ENCODE peak calls at places on chromosome 1, in nine cellular contexts. W, Z, S, K, F, B, G, O and E are unnamed samples.

GRCh38 chr1:203152158-203153034 is 23.2 kb downstream of the MYBPH start:
- DNase-seq in W (no peak), Z (no peak), S (no peak), K (no peak), F (no peak), B (peak; percentile 93), G (no peak), O (peak; percentile 93), E (no peak)

GRCh38 chr1:222529916-222530315 is 18.0 kb downstream of the HHIPL2 start:
- DNase-seq in W (no peak), Z (no peak), S (no peak), K (no peak), F (no peak), B (no peak), G (no peak), O (no peak), E (no peak)

GRCh38 chr1:26360051-26360806 is 6.3 kb upstream of the CRYBG2 start:
- DNase-seq in W (peak; percentile 34), Z (no peak), S (peak; percentile 35), K (no peak), F (peak; percentile 39), B (no peak), G (peak; percentile 43), O (no peak), E (no peak)

GRCh38 chr1:205802060-205802459 is 10.9 kb downstream of the SLC41A1 start:
- DNase-seq in W (no peak), Z (no peak), S (no peak), K (no peak), F (no peak), B (no peak), G (no peak), O (no peak), E (no peak)

GRCh38 chr1:55088413-55088812 is 49.1 kb downstream of the PCSK9 start:
- DNase-seq in W (no peak), Z (no peak), S (no peak), K (no peak), F (no peak), B (no peak), G (no peak), O (no peak), E (no peak)

GRCh38 chr1:204150702-204151561 is 912 bp downstream of the ETNK2 start:
- DNase-seq in W (no peak), Z (peak; percentile 71), S (no peak), K (no peak), F (peak; percentile 29), B (no peak), G (no peak), O (no peak), E (no peak)

GRCh38 chr1:150875197-150876110 is 945 bp downstream of the ARNT start:
- DNase-seq in W (no peak), Z (no peak), S (no peak), K (no peak), F (no peak), B (no peak), G (no peak), O (no peak), E (no peak)

GRCh38 chr1:181985981-181986906 is 75.3 kb downstream of the ZNF648 start:
- DNase-seq in W (no peak), Z (no peak), S (no peak), K (no peak), F (no peak), B (no peak), G (no peak), O (no peak), E (no peak)

GRCh38 chr1:29297476-29297875 is 61.2 kb downstream of the PTPRU start:
- DNase-seq in W (no peak), Z (no peak), S (no peak), K (no peak), F (no peak), B (no peak), G (no peak), O (no peak), E (no peak)